ENCODE peak calls at places on chromosome 1, in ten cellular contexts. Z is suprapubic skin, S is transverse colon, X is HepG2, I is H1, G is K562, O is SK-N-SH, K is GM12891, M is GM12892, C is breast epithelium. L is an unnamed sample.

GRCh38 chr1:26994020-26994745 is 691 bp downstream of the TRNP1 start:
- DNase-seq in Z (no peak), O (peak; percentile 81), G (peak; percentile 77), X (no peak), M (no peak), S (no peak), K (no peak), C (no peak), I (peak; percentile 57), L (no peak)

GRCh38 chr1:52552236-52552504 is 722 bp downstream of the TUT4 start:
- DNase-seq in M (peak; percentile 26), S (peak; percentile 65), K (peak; percentile 21), Z (peak; percentile 65), C (no peak), X (peak; percentile 60), O (peak; percentile 35), I (no peak), G (peak; percentile 40), L (peak; percentile 56)

GRCh38 chr1:233114860-233115259 is 164.4 kb downstream of the NTPCR start:
- DNase-seq in K (no peak), S (no peak), C (no peak), I (no peak), G (no peak), Z (no peak), O (no peak), X (no peak), M (no peak), L (no peak)

GRCh38 chr1:240666548-240667198 is 54.7 kb upstream of the GREM2 start:
- DNase-seq in Z (no peak), C (no peak), I (no peak), K (no peak), G (no peak), S (no peak), M (no peak), O (no peak), X (no peak), L (no peak)

GRCh38 chr1:94988356-94988755 is 61.4 kb upstream of the CNN3 start:
- DNase-seq in O (no peak), K (no peak), G (no peak), M (no peak), S (no peak), C (no peak), Z (no peak), I (no peak), X (no peak), L (no peak)

GRCh38 chr1:203858055-203858454 is 3.3 kb upstream of the SNRPE start:
- DNase-seq in X (no peak), K (no peak), Z (no peak), G (no peak), O (no peak), C (no peak), I (no peak), M (no peak), S (no peak), L (no peak)

GRCh38 chr1:183019860-183020259 is 3.4 kb upstream of the LAMC1 start:
- DNase-seq in C (no peak), X (peak; percentile 59), O (no peak), G (no peak), S (no peak), Z (no peak), M (no peak), K (no peak), I (no peak), L (peak; percentile 70)

GRCh38 chr1:99533909-99534907 is 111.7 kb upstream of the PALMD start:
- DNase-seq in S (no peak), O (no peak), K (no peak), M (no peak), C (no peak), X (no peak), I (no peak), G (no peak), Z (no peak), L (no peak)

GRCh38 chr1:185483647-185484450 is 166.8 kb upstream of the IVNS1ABP start:
- DNase-seq in I (no peak), K (no peak), S (no peak), M (no peak), C (no peak), X (no peak), O (no peak), Z (no peak), G (no peak), L (no peak)

GRCh38 chr1:7992885-7993284 is 31.4 kb downstream of the PARK7 start:
- DNase-seq in I (no peak), M (no peak), S (no peak), X (no peak), Z (no peak), G (no peak), C (no peak), O (no peak), K (no peak), L (no peak)

GRCh38 chr1:7994827-7995226 is 31.3 kb downstream of the ERRFI1 start:
- DNase-seq in M (no peak), K (no peak), Z (no peak), G (no peak), I (no peak), O (no peak), S (no peak), X (no peak), C (no peak), L (no peak)

GRCh38 chr1:7995437-7995836 is 30.7 kb downstream of the ERRFI1 start:
- DNase-seq in K (no peak), S (no peak), M (no peak), C (no peak), I (no peak), O (no peak), X (no peak), G (no peak), Z (no peak), L (no peak)

GRCh38 chr1:7991504-7992440 is 30.3 kb downstream of the PARK7 start:
- DNase-seq in G (no peak), X (no peak), I (peak; percentile 80), O (no peak), Z (no peak), C (no peak), K (no peak), S (no peak), M (no peak), L (no peak)

DNA sequence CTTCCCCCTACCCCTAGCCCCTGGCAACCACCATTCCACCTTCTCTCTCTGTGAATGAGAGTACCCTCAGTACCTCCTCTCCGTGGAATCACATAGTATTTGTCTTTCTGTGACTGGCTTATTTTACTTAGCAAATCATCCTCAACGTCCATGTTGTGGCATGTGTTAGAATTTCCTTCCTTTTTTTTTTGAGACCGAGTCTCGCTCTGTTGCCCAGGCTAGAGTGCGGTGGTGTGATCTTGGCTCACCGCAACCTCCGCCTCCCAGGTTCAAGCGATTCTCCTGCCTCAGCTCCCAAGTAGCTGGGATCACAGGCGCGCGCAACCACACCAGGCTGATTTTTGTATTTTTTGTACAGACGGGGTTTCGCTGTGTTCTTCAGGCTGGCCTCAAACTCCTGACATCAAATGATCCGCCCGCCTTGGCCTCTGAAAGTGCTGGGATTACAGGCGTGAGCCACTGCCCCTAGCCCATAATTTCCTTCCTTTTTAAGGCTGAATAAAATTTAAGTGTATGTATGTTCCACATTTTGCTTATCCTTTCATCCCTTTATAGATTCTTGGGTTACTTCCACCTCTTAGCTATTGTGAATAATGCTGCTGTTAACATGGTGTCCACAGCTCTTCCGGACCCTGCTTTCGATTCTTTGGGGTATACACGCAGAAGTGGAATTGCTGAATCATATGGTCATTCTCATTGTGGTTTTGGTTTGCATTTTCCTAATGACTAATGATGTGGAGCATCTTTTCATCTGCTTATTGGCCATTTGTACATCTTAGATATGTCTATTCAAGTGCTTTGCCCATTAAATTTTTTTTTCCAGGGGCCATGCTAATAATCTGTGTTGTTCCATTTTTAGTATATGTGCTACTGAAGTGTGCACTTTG is 32.3 kb downstream of the ERRFI1 start:
- DNase-seq in I (no peak), S (no peak), O (no peak), X (no peak), K (no peak), C (no peak), G (no peak), M (no peak), Z (no peak), L (no peak)
- TF ChIP-seq POLR2AphosphoS5 in I (no peak), S (no peak), O (no peak), X (no peak), K (no peak), C (no peak), G (no peak), M (no peak), Z (no peak), L (no peak)

DNA sequence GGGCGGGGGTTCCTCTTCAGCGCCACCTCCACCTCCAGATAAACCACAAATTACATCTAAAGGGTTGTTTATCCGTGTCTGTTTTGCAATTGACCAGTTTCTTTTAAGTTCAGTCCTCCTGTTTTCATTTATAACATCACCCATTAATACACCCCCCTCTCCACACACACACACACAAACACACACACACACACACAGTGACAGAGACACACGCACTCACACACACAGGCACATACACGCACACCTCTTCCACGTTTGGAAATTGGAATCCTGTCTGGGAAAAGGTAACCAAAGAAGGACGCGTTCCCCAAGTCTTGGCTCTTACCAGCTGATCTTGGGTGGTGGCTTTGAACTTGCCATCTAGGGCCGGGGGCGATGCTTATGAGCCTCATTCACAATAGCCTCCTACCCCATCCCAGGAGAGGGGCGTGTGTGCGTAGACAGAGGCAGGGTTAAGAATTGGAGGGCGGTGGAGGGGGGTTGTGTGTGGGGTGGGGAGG is 442 bp upstream of the CSMD2 start:
- DNase-seq in K (no peak), C (no peak), M (no peak), G (no peak), I (peak; percentile 59), O (peak; percentile 42), Z (no peak), X (no peak), S (no peak), L (no peak)
- TF ChIP-seq POLR2AphosphoS5 in K (no peak), C (no peak), M (no peak), G (no peak), I (peak; percentile 1), O (no peak), Z (no peak), X (no peak), S (no peak), L (no peak)

GRCh38 chr1:15703562-15703961 is 19.4 kb downstream of the PLEKHM2 start:
- DNase-seq in C (no peak), K (no peak), G (no peak), Z (peak; percentile 89), O (no peak), X (no peak), S (peak; percentile 49), M (no peak), I (no peak), L (peak; percentile 60)
- TF ChIP-seq POLR2AphosphoS5 in C (peak; percentile 46), K (no peak), G (no peak), Z (peak; percentile 56), O (no peak), X (no peak), S (peak; percentile 37), M (no peak), I (no peak), L (peak; percentile 90)

DNA sequence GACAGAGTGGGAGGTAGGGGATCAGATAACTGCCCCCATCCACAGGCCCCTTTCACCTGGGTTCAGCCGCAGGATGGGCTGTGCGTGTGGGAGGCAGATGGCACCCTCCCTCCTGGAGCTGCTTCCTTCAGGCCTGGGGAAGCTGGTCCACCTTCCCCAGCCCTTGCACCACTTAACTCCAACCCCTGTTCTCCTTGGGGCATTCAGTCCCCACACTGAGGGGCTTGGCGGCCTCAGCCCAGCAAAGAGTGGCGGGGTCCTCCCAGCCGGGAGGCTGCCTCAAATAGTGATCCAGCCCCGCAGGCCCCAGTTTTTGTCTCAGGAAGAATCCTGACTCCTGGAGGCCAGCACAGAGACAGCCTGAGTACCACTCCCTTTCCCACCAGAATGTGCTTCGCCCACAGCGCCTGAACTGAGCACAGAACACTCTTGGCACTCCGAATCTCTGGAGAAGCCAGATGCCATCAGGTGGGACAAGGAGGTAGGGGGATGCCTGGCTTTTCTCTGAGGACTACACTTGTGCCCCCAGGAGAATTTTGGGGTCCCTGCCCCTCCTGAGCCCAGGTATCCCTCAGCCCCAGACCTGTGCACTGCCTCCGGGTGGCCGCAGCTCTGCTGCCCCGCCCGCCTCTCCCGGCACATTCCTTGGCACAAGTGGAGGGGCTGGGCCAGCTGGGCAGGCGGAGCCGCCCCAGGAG is 945 bp downstream of the PAQR6 start:
- DNase-seq in I (peak; percentile 63), Z (peak; percentile 69), O (no peak), K (no peak), C (no peak), X (no peak), G (peak; percentile 54), S (no peak), M (no peak), L (peak; percentile 36)
- TF ChIP-seq POLR2AphosphoS5 in I (peak; percentile 63), Z (no peak), O (no peak), K (peak; percentile 48), C (no peak), X (no peak), G (peak; percentile 4), S (no peak), M (peak; percentile 52), L (no peak)

L was measured in stomach.